ENCODE peak calls at places on chromosomes 2 and 18, in four cellular contexts. X is stimulated activated CD4-positive, alpha-beta T cell treated with anti-CD3 and anti-CD28 coated beads, Interleukin-2, amount 100 ng/mL, for 48 hours; I is D341Med; C is astrocyte of the cerebellum. P is an unnamed sample.

GRCh38 chr2:85662899-85663683 is 4.9 kb downstream of the SFTPB start:
- DNase-seq in X (no peak), I (no peak), C (peak), P (no peak)

GRCh38 chr2:15783489-15783888 is 156.9 kb upstream of the MYCN start:
- DNase-seq in X (no peak), I (no peak), C (no peak), P (no peak)

GRCh38 chr18:45059695-45060094 is 379.0 kb downstream of the SETBP1 start:
- DNase-seq in X (no peak), I (no peak), C (no peak), P (no peak)

GRCh38 chr18:79914614-79915160 is 36.8 kb downstream of the SLC66A2 start:
- DNase-seq in X (no peak), I (peak), C (no peak), P (no peak)

GRCh38 chr2:29033656-29034055 is 40.7 kb downstream of the PCARE start:
- DNase-seq in X (no peak), I (no peak), C (no peak), P (no peak)

GRCh38 chr18:23067236-23067635 is 68.0 kb upstream of the CABLES1 start:
- DNase-seq in X (no peak), I (no peak), C (no peak), P (peak)

GRCh38 chr2:26011990-26012856 is 21.7 kb upstream of the RAB10 start:
- DNase-seq in X (no peak), I (peak), C (no peak), P (peak)

GRCh38 chr2:53505814-53506213 is 261.8 kb upstream of the CHAC2 start:
- DNase-seq in X (no peak), I (no peak), C (no peak), P (no peak)

GRCh38 chr2:237139123-237139675 is 53.5 kb downstream of the COPS8 start:
- DNase-seq in X (no peak), I (no peak), C (no peak), P (no peak)

GRCh38 chr2:101704816-101705565 is 7.5 kb downstream of the MAP4K4 start:
- DNase-seq in X (no peak), I (no peak), C (no peak), P (no peak)

GRCh38 chr2:99888617-99889016 is 253.8 kb downstream of the AFF3 start:
- DNase-seq in X (no peak), I (no peak), C (no peak), P (no peak)

GRCh38 chr2:181106789-181107418 is 126.5 kb downstream of the UBE2E3 start:
- DNase-seq in X (no peak), I (no peak), C (peak), P (no peak)

GRCh38 chr18:71115261-71115660 is 826.4 kb downstream of the SOCS6 start:
- DNase-seq in X (no peak), I (no peak), C (no peak), P (no peak)

P was measured in NCI-H82.